ENCODE peak calls at places on chromosome 3, in four cellular contexts. A is NCI-H2171 treated with DMSO at 0.1 percent for 48 hours, C is endothelial cell, F is hippocampal formation. B is an unnamed sample.

GRCh38 chr3:44845528-44846520 is 15.9 kb upstream of the TMEM42 start:
- DNase-seq in A (no peak), F (no peak), C (no peak), B (no peak)

GRCh38 chr3:51799879-51800757 is 21.1 kb upstream of the IQCF6 start:
- DNase-seq in C (peak), F (no peak), A (peak), B (peak)

GRCh38 chr3:128311441-128311844 is 155.2 kb downstream of the DNAJB8 start:
- DNase-seq in C (no peak), F (no peak), A (no peak), B (no peak)

GRCh38 chr3:53141468-53141840 is 11.2 kb upstream of the RFT1 start:
- DNase-seq in A (no peak), F (no peak), C (no peak), B (no peak)

GRCh38 chr3:134630506-134630905 is 20.3 kb downstream of the KY start:
- DNase-seq in C (no peak), F (no peak), A (no peak), B (no peak)

GRCh38 chr3:129463736-129464135 is 23.7 kb downstream of the IFT122 start:
- DNase-seq in A (no peak), C (no peak), F (no peak), B (no peak)

GRCh38 chr3:50194903-50195500 is 3.6 kb downstream of the GNAT1 start:
- DNase-seq in C (no peak), A (no peak), F (no peak), B (peak)

GRCh38 chr3:38738630-38739395 is 77.2 kb downstream of the SCN10A start:
- DNase-seq in F (no peak), C (peak), A (no peak), B (peak)

GRCh38 chr3:13645791-13646637 is 97.1 kb downstream of the FBLN2 start:
- DNase-seq in A (no peak), F (no peak), C (no peak), B (no peak)

GRCh38 chr3:196948442-196949365 is 6.4 kb upstream of the NCBP2 start:
- DNase-seq in F (no peak), C (no peak), A (no peak), B (peak)

GRCh38 chr3:48039487-48040190 is 23.4 kb upstream of the MAP4 start:
- DNase-seq in A (no peak), F (no peak), C (no peak), B (no peak)

GRCh38 chr3:177498037-177498857 is 301.0 kb upstream of the TBL1XR1 start:
- DNase-seq in F (no peak), C (no peak), A (peak), B (peak)

GRCh38 chr3:82643948-82644347 is 882.5 kb upstream of the GBE1 start:
- DNase-seq in F (no peak), C (peak), A (no peak), B (peak)

GRCh38 chr3:139340784-139341183 is 3.0 kb upstream of the MRPS22 start:
- DNase-seq in A (no peak), F (no peak), C (no peak), B (peak)

GRCh38 chr3:106703524-106703923 is 673.7 kb upstream of the CCDC54 start:
- DNase-seq in A (no peak), F (no peak), C (no peak), B (no peak)

GRCh38 chr3:191070762-191071365 is 128.2 kb upstream of the OSTN start:
- DNase-seq in C (no peak), F (no peak), A (no peak), B (no peak)

GRCh38 chr3:50518441-50518840 is 15.0 kb upstream of the CACNA2D2 start:
- DNase-seq in C (no peak), A (peak), F (no peak), B (no peak)

GRCh38 chr3:23146163-23146562 is 57.0 kb upstream of the UBE2E2 start:
- DNase-seq in F (no peak), A (no peak), C (no peak), B (no peak)

GRCh38 chr3:9884555-9885165 is 4.6 kb upstream of the CIDEC start:
- DNase-seq in A (no peak), C (no peak), F (no peak), B (no peak)

GRCh38 chr3:128068156-128068620 is 16.0 kb downstream of the SEC61A1 start:
- DNase-seq in F (no peak), A (peak), C (peak), B (peak)

B was measured in NCI-H69.